ENCODE peak calls at places on chromosomes 11 and 22, in four cellular contexts. R, O, C and K are unnamed samples.

GRCh38 chr11:120667281-120667680 is 155.7 kb downstream of the GRIK4 start:
- DNase-seq in R (no peak), O (no peak), C (no peak), K (no peak)

GRCh38 chr11:17353228-17354021 is 1.8 kb downstream of the NCR3LG1 start:
- DNase-seq in R (peak; percentile 72), O (peak; percentile 84), C (peak; percentile 90), K (peak; percentile 54)

GRCh38 chr22:46432164-46433068 is 96.9 kb downstream of the TRMU start:
- DNase-seq in R (no peak), O (peak; percentile 43), C (no peak), K (no peak)

GRCh38 chr11:131235328-131236298 is 134.8 kb upstream of the NTM start:
- DNase-seq in R (no peak), O (no peak), C (no peak), K (no peak)

GRCh38 chr11:114297806-114298700 is 1.9 kb downstream of the NNMT start:
- DNase-seq in R (peak; percentile 32), O (no peak), C (no peak), K (no peak)

GRCh38 chr22:38882972-38883622 is 11.1 kb upstream of the CBX6 start:
- DNase-seq in R (no peak), O (no peak), C (no peak), K (no peak)

GRCh38 chr11:57348636-57349323 is 10.6 kb downstream of the P2RX3 start:
- DNase-seq in R (no peak), O (no peak), C (no peak), K (no peak)

GRCh38 chr11:35390737-35391682 is 28.3 kb downstream of the SLC1A2 start:
- DNase-seq in R (no peak), O (no peak), C (peak; percentile 78), K (no peak)

GRCh38 chr11:2406476-2406875 is 5.9 kb downstream of the TSSC4 start:
- DNase-seq in R (no peak), O (no peak), C (no peak), K (no peak)

GRCh38 chr11:2097356-2097997 is 41.7 kb downstream of the IGF2 start:
- DNase-seq in R (no peak), O (peak; percentile 80), C (peak; percentile 90), K (no peak)

GRCh38 chr11:2975594-2975993 is 16.5 kb downstream of the NAP1L4 start:
- DNase-seq in R (peak; percentile 37), O (no peak), C (peak; percentile 50), K (peak; percentile 36)

GRCh38 chr22:39960791-39961746 is 872 bp downstream of the TMA7B start:
- DNase-seq in R (peak; percentile 79), O (no peak), C (no peak), K (no peak)

GRCh38 chr11:112773256-112773655 is 188.0 kb upstream of the NCAM1 start:
- DNase-seq in R (no peak), O (no peak), C (no peak), K (no peak)

GRCh38 chr11:75344761-75345454 is 6.6 kb downstream of the ARRB1 start:
- DNase-seq in R (no peak), O (no peak), C (no peak), K (no peak)

GRCh38 chr11:58199271-58199670 is 4.7 kb downstream of the OR1S2 start:
- DNase-seq in R (no peak), O (no peak), C (no peak), K (no peak)

GRCh38 chr11:45178890-45179663 is 32.6 kb downstream of the PRDM11 start:
- DNase-seq in R (no peak), O (no peak), C (no peak), K (no peak)

GRCh38 chr11:83521647-83522596 is 235.8 kb upstream of the CCDC90B start:
- DNase-seq in R (peak; percentile 7), O (no peak), C (peak; percentile 15), K (no peak)
- TF ChIP-seq MAX in R (no peak), O (no peak), C (no peak), K (no peak)

GRCh38 chr22:19105867-19106802 is 16.1 kb downstream of the DGCR2 start:
- DNase-seq in R (peak; percentile 73), O (no peak), C (no peak), K (no peak)
- TF ChIP-seq SP1 in R (no peak), O (no peak), C (no peak), K (no peak)

GRCh38 chr22:22979954-22980353 is 90.4 kb upstream of the GNAZ start:
- DNase-seq in R (no peak), O (no peak), C (no peak), K (no peak)

GRCh38 chr22:22979121-22979724 is 91.1 kb upstream of the GNAZ start:
- DNase-seq in R (no peak), O (no peak), C (no peak), K (no peak)

GRCh38 chr22:22976033-22976922 is 88.7 kb downstream of the IGLL5 start:
- DNase-seq in R (peak; percentile 69), O (no peak), C (peak; percentile 29), K (no peak)

GRCh38 chr22:22978637-22979036 is 91.0 kb downstream of the IGLL5 start:
- DNase-seq in R (no peak), O (no peak), C (no peak), K (no peak)

DNA sequence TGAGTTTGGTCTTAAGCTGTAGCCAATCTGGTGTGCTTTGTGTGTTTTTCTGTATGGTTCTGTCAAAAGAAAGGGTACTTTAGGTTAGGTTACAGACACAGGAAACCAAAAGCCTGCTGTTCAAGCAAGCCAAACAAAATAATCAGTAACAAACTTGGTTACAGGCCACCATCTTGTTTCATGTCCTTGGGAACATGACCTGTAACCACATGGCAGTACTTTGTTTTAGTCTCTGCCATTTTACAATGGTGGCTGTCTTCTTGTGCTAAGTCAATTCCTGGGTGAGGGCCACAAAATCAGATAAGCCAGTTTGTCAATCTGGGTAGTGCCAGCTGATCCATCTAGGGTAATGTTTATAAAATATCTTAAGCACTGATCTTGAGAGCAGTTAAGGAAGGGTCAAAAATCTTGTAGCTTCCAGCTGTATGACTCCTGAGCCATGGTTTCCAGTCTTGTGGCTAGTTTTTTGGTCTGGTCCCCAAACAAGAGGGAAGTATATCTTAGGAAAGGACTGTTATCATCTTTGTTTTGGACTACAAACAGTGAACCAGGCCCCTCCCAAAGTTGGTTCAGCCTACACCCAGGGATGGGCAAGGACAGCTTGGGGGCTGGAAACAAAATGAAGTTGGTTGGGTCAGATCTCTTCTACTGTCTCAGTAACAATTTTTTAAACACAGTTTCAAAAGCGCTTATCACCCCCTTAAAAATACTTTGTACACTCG is 90.0 kb downstream of the IGLL5 start:
- DNase-seq in R (no peak), O (no peak), C (no peak), K (no peak)
- TF ChIP-seq YY1 in R (no peak), O (no peak), C (no peak), K (no peak)

GRCh38 chr22:50544746-50545253 is 899 bp upstream of the KLHDC7B start:
- DNase-seq in R (no peak), O (no peak), C (no peak), K (no peak)
- TF ChIP-seq MAX in R (no peak), O (no peak), C (no peak), K (no peak)

GRCh38 chr11:65151500-65151899 is 17.2 kb upstream of the SYVN1 start:
- DNase-seq in R (no peak), O (no peak), C (no peak), K (no peak)
- TF ChIP-seq SP1 in R (no peak), O (no peak), C (no peak), K (no peak)

DNA sequence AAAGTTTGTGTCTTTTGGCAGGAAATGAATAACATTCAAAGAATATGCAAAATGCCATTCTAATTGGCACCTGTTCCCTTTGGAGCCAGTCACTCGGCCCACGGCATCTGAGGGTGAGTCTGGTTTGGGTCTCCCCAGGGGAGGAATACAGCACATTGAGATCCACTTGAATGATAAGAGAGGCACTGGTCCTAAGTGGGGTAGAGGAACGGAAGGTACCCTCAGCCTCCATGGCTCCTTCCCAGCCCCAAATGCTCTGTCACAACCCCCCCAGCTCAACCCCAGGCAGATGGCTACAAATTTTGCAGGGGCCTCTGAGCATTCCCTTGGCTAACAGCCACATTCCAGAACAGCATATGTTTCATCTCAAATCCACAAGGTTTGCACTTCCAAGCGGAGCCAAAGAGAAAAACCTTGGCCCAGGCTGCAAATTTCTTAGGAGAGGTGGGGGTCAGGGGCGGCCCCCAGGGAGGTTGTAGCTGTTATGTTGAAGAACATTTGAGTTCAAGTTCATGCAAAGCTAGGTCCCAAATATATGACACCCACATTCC is 71.8 kb downstream of the RPUSD4 start:
- DNase-seq in R (no peak), O (no peak), C (no peak), K (no peak)
- TF ChIP-seq YY1 in R (no peak), O (no peak), C (no peak), K (no peak)

GRCh38 chr11:67316882-67317364 is 13.6 kb downstream of the SSH3 start:
- DNase-seq in R (no peak), O (no peak), C (no peak), K (peak; percentile 45)
- TF ChIP-seq MAX in R (no peak), O (no peak), C (no peak), K (peak; percentile 62)

GRCh38 chr11:20007386-20007785 is 152.9 kb downstream of the DBX1 start:
- DNase-seq in R (no peak), O (no peak), C (no peak), K (no peak)

GRCh38 chr11:20010861-20011225 is 149.4 kb downstream of the DBX1 start:
- DNase-seq in R (no peak), O (no peak), C (no peak), K (no peak)

GRCh38 chr11:20008190-20008801 is 152.0 kb downstream of the DBX1 start:
- DNase-seq in R (no peak), O (no peak), C (no peak), K (no peak)

GRCh38 chr11:20010106-20010860 is 150.0 kb downstream of the DBX1 start:
- DNase-seq in R (no peak), O (no peak), C (no peak), K (no peak)

GRCh38 chr11:20008870-20009644 is 151.2 kb downstream of the DBX1 start:
- DNase-seq in R (no peak), O (no peak), C (peak; percentile 56), K (no peak)
- TF ChIP-seq SP1 in R (no peak), O (no peak), C (no peak), K (no peak)

GRCh38 chr11:62353841-62354240 is 16.6 kb downstream of the ASRGL1 start:
- DNase-seq in R (no peak), O (no peak), C (no peak), K (no peak)
- TF ChIP-seq YY1 in R (no peak), O (no peak), C (no peak), K (no peak)

DNA sequence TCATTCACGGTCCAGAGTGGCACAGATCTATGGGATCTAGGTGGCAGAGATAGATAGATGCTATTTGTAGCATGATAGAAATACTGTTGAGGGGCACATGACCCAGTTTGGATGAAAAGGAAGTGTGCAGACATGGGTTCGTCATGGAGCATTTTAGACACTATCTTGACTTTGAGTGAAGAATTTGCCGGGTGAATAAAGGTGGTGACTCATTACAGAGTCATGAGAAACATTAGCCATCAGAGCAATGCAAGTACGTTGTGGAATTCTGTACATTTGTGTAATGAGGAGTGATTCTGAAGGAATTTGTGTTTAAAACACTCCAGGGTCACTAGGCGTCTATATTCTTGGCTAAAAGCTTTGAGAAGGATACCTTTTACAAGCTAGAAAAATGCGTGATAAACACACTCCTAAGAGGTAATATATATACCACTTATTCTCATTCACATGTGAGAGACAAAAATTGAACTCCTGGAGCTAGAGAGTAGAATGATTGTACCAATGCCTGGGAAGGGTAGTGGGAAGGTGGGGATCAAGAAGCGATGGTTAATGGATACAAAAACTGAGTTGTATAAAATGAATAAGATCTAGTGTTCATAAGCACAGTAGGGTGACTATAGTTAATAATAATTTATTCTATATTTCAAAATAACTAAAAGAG is 593.7 kb upstream of the LUZP2 start:
- DNase-seq in R (no peak), O (no peak), C (peak; percentile 4), K (no peak)
- TF ChIP-seq MAX in R (no peak), O (no peak), C (no peak), K (no peak)